ENCODE peak calls at places on chromosomes 16 and 17, in nine cellular contexts. C, N, G, M, Y, I, T, U and Q are unnamed samples.

GRCh38 chr16:89993377-89993776 is 25.9 kb downstream of the DBNDD1 start:
- DNase-seq in U (no peak), C (no peak), N (no peak), Y (no peak), I (no peak), T (no peak), M (no peak), G (no peak), Q (no peak)

GRCh38 chr16:70694088-70694487 is 8.2 kb upstream of the MTSS2 start:
- DNase-seq in N (no peak), U (peak; percentile 69), G (no peak), M (peak; percentile 84), T (no peak), I (no peak), C (no peak), Y (no peak), Q (no peak)

GRCh38 chr17:47649972-47650524 is 329 bp downstream of the KPNB1 start:
- DNase-seq in Y (no peak), M (no peak), I (peak; percentile 64), N (no peak), U (peak; percentile 79), G (no peak), C (no peak), T (no peak), Q (no peak)

GRCh38 chr17:38943607-38944006 is 18.2 kb downstream of the LASP1NB start:
- DNase-seq in C (no peak), I (no peak), T (no peak), M (peak; percentile 21), N (no peak), G (no peak), Y (no peak), U (no peak), Q (no peak)

GRCh38 chr17:63191610-63192009 is 225.6 kb downstream of the TANC2 start:
- DNase-seq in N (no peak), C (no peak), M (no peak), T (no peak), G (no peak), Y (no peak), I (no peak), U (no peak), Q (no peak)

GRCh38 chr17:1485311-1485747 is 7.2 kb downstream of the MYO1C start:
- DNase-seq in N (peak; percentile 50), C (no peak), T (no peak), I (peak; percentile 41), M (peak; percentile 37), Y (no peak), U (peak; percentile 87), G (no peak), Q (peak; percentile 80)

GRCh38 chr16:17556276-17557052 is 85.7 kb upstream of the XYLT1 start:
- DNase-seq in C (peak; percentile 2), M (peak; percentile 3), T (no peak), I (no peak), Y (peak; percentile 34), N (no peak), U (peak; percentile 57), G (no peak), Q (no peak)

GRCh38 chr17:81221371-81221841 is 1.4 kb downstream of the CEP131 start:
- DNase-seq in N (no peak), U (peak; percentile 83), Y (no peak), T (no peak), C (no peak), G (no peak), M (no peak), I (no peak), Q (no peak)

GRCh38 chr16:69563605-69564580 is 1.9 kb upstream of the NFAT5 start:
- DNase-seq in U (peak; percentile 92), I (no peak), Y (no peak), T (no peak), N (no peak), G (peak; percentile 27), C (peak; percentile 37), M (peak; percentile 16), Q (no peak)

GRCh38 chr17:51152766-51153209 is 571 bp upstream of the NME1 start:
- DNase-seq in M (peak; percentile 44), Y (no peak), U (no peak), I (no peak), C (no peak), G (no peak), T (no peak), N (no peak), Q (no peak)

GRCh38 chr17:65055280-65055707 is 1.2 kb downstream of the GNA13 start:
- DNase-seq in Y (no peak), C (peak; percentile 28), I (no peak), T (no peak), U (no peak), N (no peak), G (no peak), M (no peak), Q (no peak)

GRCh38 chr16:5502467-5502869 is 404.9 kb upstream of the EEF2KMT start:
- DNase-seq in T (no peak), G (no peak), N (no peak), C (no peak), U (peak; percentile 82), I (no peak), Y (no peak), M (no peak), Q (no peak)

GRCh38 chr17:74163271-74163821 is 40.1 kb upstream of the RPL38 start:
- DNase-seq in M (no peak), U (peak; percentile 54), T (no peak), N (no peak), I (no peak), C (no peak), Y (no peak), G (no peak), Q (no peak)

GRCh38 chr17:43768382-43768781 is 9.8 kb upstream of the SOST start:
- DNase-seq in Y (no peak), I (no peak), U (no peak), T (no peak), M (no peak), N (peak; percentile 53), C (no peak), G (no peak), Q (peak; percentile 79)

GRCh38 chr17:50584749-50585148 is 24.2 kb downstream of the CACNA1G start:
- DNase-seq in Y (no peak), G (no peak), I (no peak), T (no peak), N (no peak), U (no peak), M (no peak), C (no peak), Q (no peak)

GRCh38 chr17:2192367-2193028 is 111.1 kb downstream of the SMG6 start:
- DNase-seq in T (no peak), U (no peak), I (no peak), C (peak; percentile 28), M (peak; percentile 97), Y (peak; percentile 48), G (peak; percentile 62), N (no peak), Q (no peak)

GRCh38 chr17:35738519-35739133 is 7.2 kb downstream of the RASL10B start:
- DNase-seq in Y (no peak), N (no peak), C (no peak), U (no peak), G (no peak), T (no peak), M (no peak), I (no peak), Q (no peak)

GRCh38 chr17:34542700-34543336 is 36.6 kb upstream of the TMEM132E start:
- DNase-seq in Y (no peak), M (peak; percentile 22), U (peak; percentile 44), I (no peak), N (no peak), G (peak; percentile 53), T (peak; percentile 13), C (peak; percentile 58), Q (no peak)

GRCh38 chr17:72477529-72477928 is 356.7 kb downstream of the SOX9 start:
- DNase-seq in C (no peak), T (peak; percentile 63), I (peak; percentile 82), N (no peak), M (no peak), G (no peak), Y (no peak), U (no peak), Q (no peak)

DNA sequence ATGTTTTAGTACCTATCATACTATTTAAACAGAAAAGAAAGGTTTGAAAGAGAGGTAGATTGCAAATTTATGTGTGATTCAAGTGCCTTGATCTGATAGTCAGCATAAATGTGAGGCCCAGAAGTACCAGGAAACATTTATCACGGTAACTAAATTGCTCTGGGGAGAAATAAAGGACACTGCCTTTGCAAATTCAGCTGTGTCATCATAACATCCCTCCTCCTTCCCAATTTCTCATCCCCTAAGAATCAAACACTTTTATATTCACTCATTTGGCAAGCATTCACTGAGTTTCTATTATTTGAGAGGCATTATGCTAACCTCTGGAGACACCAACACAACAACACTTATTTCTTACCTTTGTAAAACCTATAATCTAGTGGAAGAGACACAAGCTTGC is 563.4 kb upstream of the CA10 start:
- DNase-seq in T (no peak), U (no peak), C (no peak), N (no peak), G (no peak), M (no peak), Y (no peak), I (no peak), Q (no peak)
- H3K9me3 ChIP-seq in T (no peaks in the 10 kb centered on the region), U (no peaks in the 10 kb centered on the region), C (no peaks in the 10 kb centered on the region), N (no peaks in the 10 kb centered on the region), G (no peaks in the 10 kb centered on the region), M (no peaks in the 10 kb centered on the region), Y (peaks cover 32% of the 10 kb centered on the region), I (no peaks in the 10 kb centered on the region), Q (no peaks in the 10 kb centered on the region)

DNA sequence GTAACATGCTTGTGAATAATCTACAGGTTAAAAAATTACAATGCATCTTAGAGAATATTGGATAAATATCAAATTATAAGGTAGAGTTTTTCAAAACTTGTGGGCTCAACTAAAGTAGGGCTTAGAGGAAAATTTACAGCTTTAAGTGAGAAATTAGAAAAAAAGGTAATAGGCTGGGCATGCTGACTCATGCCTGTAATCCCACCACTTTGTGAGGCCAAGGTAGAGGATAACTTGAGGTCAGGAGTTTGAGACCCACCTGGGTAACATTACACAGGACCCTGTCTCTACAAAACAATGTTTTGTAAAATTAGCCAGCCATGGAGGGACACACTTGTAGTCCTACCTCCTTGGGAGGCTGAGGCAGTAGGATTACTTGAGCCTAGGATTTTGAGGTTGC is 4.5 kb downstream of the ATF7IP2 start:
- DNase-seq in Y (no peak), C (no peak), G (no peak), I (no peak), M (no peak), T (no peak), N (no peak), U (no peak), Q (no peak)
- H3K9me3 ChIP-seq in Y (no peaks in the 10 kb centered on the region), C (no peaks in the 10 kb centered on the region), G (no peaks in the 10 kb centered on the region), I (no peaks in the 10 kb centered on the region), M (no peaks in the 10 kb centered on the region), T (no peaks in the 10 kb centered on the region), N (no peaks in the 10 kb centered on the region), U (no peaks in the 10 kb centered on the region), Q (no peaks in the 10 kb centered on the region)

GRCh38 chr16:46727184-46727583 is 21.0 kb downstream of the MYLK3 start:
- DNase-seq in I (no peak), T (no peak), G (no peak), M (no peak), C (no peak), N (no peak), U (no peak), Y (no peak), Q (no peak)
- H3K9me3 ChIP-seq in I (no peaks in the 10 kb centered on the region), T (no peaks in the 10 kb centered on the region), G (no peaks in the 10 kb centered on the region), M (no peaks in the 10 kb centered on the region), C (no peaks in the 10 kb centered on the region), N (no peaks in the 10 kb centered on the region), U (no peaks in the 10 kb centered on the region), Y (no peaks in the 10 kb centered on the region), Q (no peaks in the 10 kb centered on the region)

DNA sequence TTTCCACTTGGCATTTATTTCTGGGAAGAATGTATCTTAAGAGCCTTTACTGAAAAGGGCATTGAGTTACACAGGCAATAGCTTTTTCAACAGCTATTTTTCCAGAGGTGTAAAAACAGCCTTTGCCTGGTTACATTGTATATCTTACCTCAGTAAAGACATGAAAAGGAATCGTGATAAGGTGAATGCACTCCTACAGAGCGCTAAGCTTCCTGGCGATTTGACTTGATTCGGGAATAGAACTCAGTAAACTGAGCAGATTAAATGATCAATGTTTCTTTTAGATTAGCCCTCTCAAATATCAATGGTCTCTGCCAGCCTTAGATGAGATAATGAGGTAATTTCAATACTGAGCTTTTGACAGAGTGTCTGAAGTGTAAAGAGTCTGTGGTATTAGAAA is 311.3 kb downstream of the CDH13 start:
- DNase-seq in G (no peak), M (no peak), I (no peak), Y (no peak), U (no peak), N (no peak), C (no peak), T (no peak), Q (no peak)
- H3K9me3 ChIP-seq in G (peaks cover 5% of the 10 kb centered on the region), M (no peaks in the 10 kb centered on the region), I (no peaks in the 10 kb centered on the region), Y (peaks cover 37% of the 10 kb centered on the region), U (no peaks in the 10 kb centered on the region), N (no peaks in the 10 kb centered on the region), C (no peaks in the 10 kb centered on the region), T (no peaks in the 10 kb centered on the region), Q (peaks cover 5% of the 10 kb centered on the region)